ENCODE peak calls at places on chromosomes 6 and 20, in six cellular contexts. V is A549, P is K562, Z is NB4, W is GM12878, R is endothelial cell of umbilical vein. K is an unnamed sample.

GRCh38 chr6:35602133-35602946 is 86.4 kb downstream of the FKBP5 start:
- DNase-seq in V (no peak), P (no peak), Z (peak), W (no peak), R (peak), K (peak)

GRCh38 chr20:32067234-32067821 is 15.3 kb downstream of the HCK start:
- DNase-seq in V (peak), P (no peak), Z (peak), W (no peak), R (no peak), K (no peak)

GRCh38 chr6:21898107-21898796 is 304.7 kb downstream of the SOX4 start:
- DNase-seq in V (no peak), P (no peak), Z (no peak), W (no peak), R (no peak), K (no peak)

GRCh38 chr6:120411394-120411793 is 922.9 kb downstream of the TBC1D32 start:
- DNase-seq in V (no peak), P (no peak), Z (no peak), W (no peak), R (no peak), K (no peak)

GRCh38 chr6:150410906-150411305 is 42.1 kb downstream of the IYD start:
- DNase-seq in V (no peak), P (no peak), Z (no peak), W (no peak), R (no peak), K (no peak)

GRCh38 chr6:28633445-28634215 is 107.9 kb downstream of the GPX5 start:
- DNase-seq in V (peak), P (no peak), Z (no peak), W (no peak), R (no peak), K (no peak)

GRCh38 chr6:44472250-44472945 is 84.9 kb downstream of the CDC5L start:
- DNase-seq in V (no peak), P (no peak), Z (no peak), W (no peak), R (no peak), K (no peak)

GRCh38 chr6:95767897-95768463 is 190.6 kb downstream of the MANEA start:
- DNase-seq in V (no peak), P (no peak), Z (no peak), W (no peak), R (no peak), K (no peak)

GRCh38 chr6:64683682-64684081 is 1023.3 kb downstream of the EYS start:
- DNase-seq in V (no peak), P (no peak), Z (no peak), W (no peak), R (peak), K (peak)

GRCh38 chr6:52482903-52483670 is 62.9 kb downstream of the EFHC1 start:
- DNase-seq in V (no peak), P (peak), Z (no peak), W (no peak), R (no peak), K (peak)

GRCh38 chr6:159529820-159530405 is 163.1 kb downstream of the SOD2 start:
- DNase-seq in V (no peak), P (no peak), Z (no peak), W (no peak), R (no peak), K (no peak)

GRCh38 chr20:2379511-2380229 is 1.0 kb upstream of the TGM6 start:
- DNase-seq in V (no peak), P (no peak), Z (peak), W (no peak), R (no peak), K (no peak)

GRCh38 chr20:40720826-40721225 is 31.8 kb upstream of the MAFB start:
- DNase-seq in V (no peak), P (no peak), Z (no peak), W (no peak), R (no peak), K (no peak)

GRCh38 chr20:57118964-57119363 is 147.5 kb downstream of the BMP7 start:
- DNase-seq in V (no peak), P (no peak), Z (no peak), W (no peak), R (no peak), K (no peak)

GRCh38 chr6:106882601-106883518 is 91.7 kb downstream of the CD24 start:
- DNase-seq in V (no peak), P (no peak), Z (no peak), W (no peak), R (no peak), K (no peak)

GRCh38 chr20:47727170-47727880 is 58.0 kb downstream of the SULF2 start:
- DNase-seq in V (no peak), P (no peak), Z (peak), W (peak), R (no peak), K (no peak)

GRCh38 chr20:24991897-24992419 is 593 bp downstream of the APMAP start:
- DNase-seq in V (no peak), P (peak), Z (peak), W (no peak), R (no peak), K (no peak)

GRCh38 chr6:170187669-170188566 is 103.0 kb downstream of the DLL1 start:
- DNase-seq in V (no peak), P (no peak), Z (no peak), W (no peak), R (no peak), K (no peak)

DNA sequence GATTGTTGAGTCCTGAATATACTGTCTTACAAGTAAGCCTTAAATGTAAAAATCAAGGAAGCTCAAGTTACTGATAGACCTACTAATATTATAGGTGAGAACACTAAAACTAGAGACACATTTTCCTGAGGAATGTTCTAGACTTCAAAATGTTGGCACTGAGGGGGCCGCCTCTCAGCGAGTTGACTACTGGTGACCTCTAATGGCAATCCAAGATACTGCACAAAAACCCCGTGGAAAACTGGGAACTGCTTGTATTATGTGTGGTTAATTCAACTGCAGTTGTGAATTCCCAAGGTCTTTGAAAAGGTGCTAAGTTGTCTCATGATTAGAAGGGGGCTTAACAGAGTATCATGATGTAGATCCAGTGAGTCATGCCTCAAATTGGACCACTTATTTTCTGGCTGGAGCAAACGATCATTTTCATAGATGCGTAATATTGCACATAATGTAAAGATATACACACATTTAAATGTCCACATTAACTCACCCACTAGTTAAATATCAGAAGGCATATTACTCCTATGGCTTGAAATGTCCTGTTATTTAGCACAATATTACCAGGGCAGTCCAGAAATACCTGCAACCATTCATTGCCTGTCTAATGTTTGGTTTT is 336.2 kb downstream of the FOXA2 start:
- DNase-seq in V (peak), P (no peak), Z (peak), W (no peak), R (peak), K (peak)
- TF ChIP-seq MYC in V (no peak), P (no peak), Z (no peak), W (no peak), R (no peak), K (no peak)

GRCh38 chr20:36468149-36469000 is 72.9 kb upstream of the MYL9 start:
- DNase-seq in V (peak), P (no peak), Z (no peak), W (no peak), R (peak), K (peak)
- TF ChIP-seq MYC in V (no peak), P (no peak), Z (no peak), W (no peak), R (no peak), K (peak)

GRCh38 chr20:33372993-33373441 is 28.3 kb downstream of the CDK5RAP1 start:
- DNase-seq in V (no peak), P (no peak), Z (no peak), W (no peak), R (no peak), K (peak)

GRCh38 chr20:33373735-33374605 is 27.3 kb downstream of the CDK5RAP1 start:
- DNase-seq in V (peak), P (no peak), Z (no peak), W (no peak), R (peak), K (peak)

DNA sequence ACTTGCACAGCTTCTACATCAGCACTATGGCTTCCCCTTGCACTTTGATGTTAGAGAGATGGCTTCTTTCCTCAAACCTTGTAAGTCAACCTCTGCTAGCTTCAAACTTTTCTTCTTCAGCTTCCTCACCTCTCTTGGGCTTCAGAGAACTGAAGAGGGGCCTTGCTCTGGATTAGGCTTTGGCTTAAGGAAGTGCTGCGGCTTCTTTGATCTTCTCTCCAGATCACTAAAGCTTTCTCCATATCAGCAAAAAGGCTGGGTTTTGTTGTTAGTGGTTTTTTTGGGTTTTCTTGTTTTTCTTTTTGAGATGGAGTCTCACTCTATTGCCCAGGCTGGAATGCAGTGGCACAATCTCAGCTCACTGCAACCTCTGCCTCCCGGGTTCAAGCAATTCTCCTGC is 24.0 kb downstream of the CDK5RAP1 start:
- DNase-seq in V (no peak), P (no peak), Z (no peak), W (no peak), R (no peak), K (no peak)
- TF ChIP-seq MYC in V (no peak), P (no peak), Z (no peak), W (no peak), R (no peak), K (no peak)

GRCh38 chr6:165663283-165663735 is 268 bp upstream of the PDE10A start:
- DNase-seq in V (peak), P (no peak), Z (no peak), W (no peak), R (peak), K (no peak)
- TF ChIP-seq MYC in V (no peak), P (no peak), Z (no peak), W (no peak), R (no peak), K (no peak)

GRCh38 chr20:16459019-16459700 is 114.1 kb downstream of the KIF16B start:
- DNase-seq in V (peak), P (no peak), Z (no peak), W (no peak), R (peak), K (no peak)
- TF ChIP-seq MYC in V (no peak), P (no peak), Z (no peak), W (no peak), R (no peak), K (no peak)

GRCh38 chr6:34237722-34238506 is 1.2 kb downstream of the HMGA1 start:
- DNase-seq in V (peak), P (peak), Z (peak), W (no peak), R (no peak), K (peak)
- TF ChIP-seq MYC in V (peak), P (peak), Z (peak), W (peak), R (peak), K (peak)

DNA sequence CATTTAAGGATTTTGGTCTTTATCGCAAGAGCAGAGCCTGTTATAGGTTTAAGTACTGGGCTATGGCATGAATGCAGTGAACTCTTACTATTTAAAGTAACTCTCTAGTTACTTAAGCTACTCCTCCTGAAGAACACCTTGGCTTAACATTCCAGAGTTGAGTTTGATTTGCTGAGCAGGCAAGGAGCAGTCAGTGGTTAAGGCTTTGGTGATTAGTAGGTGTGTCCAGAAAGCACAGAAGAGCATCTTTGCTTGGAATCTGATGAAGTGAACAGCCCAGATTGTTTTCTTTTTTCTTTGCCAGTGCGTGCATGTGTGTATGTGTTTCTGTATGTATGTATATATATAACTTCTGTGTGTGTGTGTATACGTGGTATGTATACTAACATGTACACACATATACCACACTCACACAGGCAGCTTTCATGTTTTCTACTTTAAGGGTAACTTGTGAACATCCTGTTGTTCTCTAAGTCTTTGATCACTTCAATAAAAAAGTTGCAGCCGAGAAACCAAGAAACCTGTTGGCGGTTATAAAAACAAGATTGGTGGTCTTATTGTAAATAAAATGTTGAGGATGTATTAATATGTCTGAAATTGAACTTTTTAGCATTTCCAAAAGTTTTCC is 56.2 kb upstream of the TULP4 start:
- DNase-seq in V (no peak), P (no peak), Z (no peak), W (no peak), R (no peak), K (no peak)
- TF ChIP-seq MYC in V (no peak), P (no peak), Z (no peak), W (no peak), R (no peak), K (no peak)

GRCh38 chr6:26086214-26086613 is 1.0 kb upstream of the HFE start:
- DNase-seq in V (no peak), P (no peak), Z (no peak), W (no peak), R (no peak), K (no peak)
- TF ChIP-seq MYC in V (no peak), P (no peak), Z (no peak), W (no peak), R (no peak), K (no peak)

GRCh38 chr6:32852018-32852843 is 1.3 kb downstream of the TAP1 start:
- DNase-seq in V (no peak), P (no peak), Z (peak), W (no peak), R (no peak), K (no peak)
- TF ChIP-seq MYC in V (no peak), P (no peak), Z (no peak), W (no peak), R (no peak), K (no peak)